ENCODE peak calls at places on chromosome 7, in four cellular contexts. B is lower lobe of right lung, E is ascending aorta, G is BE2C. F is an unnamed sample.

GRCh38 chr7:159328096-159328495 is 183.4 kb upstream of the VIPR2 start:
- DNase-seq in B (no peak), E (no peak), G (no peak), F (no peak)

GRCh38 chr7:93115796-93116195 is 2.0 kb downstream of the SAMD9 start:
- DNase-seq in B (no peak), E (no peak), G (no peak), F (no peak)

GRCh38 chr7:30659312-30659711 is 22.9 kb downstream of the CRHR2 start:
- DNase-seq in B (no peak), E (no peak), G (peak), F (no peak)

GRCh38 chr7:148153611-148154010 is 437.0 kb upstream of the C7orf33 start:
- DNase-seq in B (peak), E (no peak), G (peak), F (no peak)

GRCh38 chr7:343864-344607 is 54.1 kb downstream of the FOXL3 start:
- DNase-seq in B (no peak), E (no peak), G (no peak), F (no peak)

GRCh38 chr7:55019329-55019690 is 493 bp downstream of the EGFR start:
- DNase-seq in B (peak), E (no peak), G (peak), F (no peak)

GRCh38 chr7:143369678-143370651 is 7.5 kb upstream of the FAM131B start:
- DNase-seq in B (no peak), E (no peak), G (no peak), F (no peak)

GRCh38 chr7:113710310-113711106 is 208.3 kb downstream of the PPP1R3A start:
- DNase-seq in B (no peak), E (no peak), G (peak), F (peak)

GRCh38 chr7:142795339-142795863 is 24.6 kb downstream of the PRSS2 start:
- DNase-seq in B (no peak), E (no peak), G (no peak), F (no peak)

GRCh38 chr7:137669706-137670105 is 177.1 kb downstream of the DGKI start:
- DNase-seq in B (no peak), E (no peak), G (no peak), F (no peak)

GRCh38 chr7:128347573-128348147 is 4.0 kb upstream of the RBM28 start:
- DNase-seq in B (peak), E (no peak), G (peak), F (peak)
- TF ChIP-seq CTCF in B (peak), E (peak), G (peak), F (peak)

GRCh38 chr7:122675011-122675410 is 23.9 kb downstream of the RNF133 start:
- DNase-seq in B (no peak), E (no peak), G (no peak), F (no peak)

GRCh38 chr7:122676466-122676865 is 22.5 kb downstream of the RNF133 start:
- DNase-seq in B (no peak), E (no peak), G (no peak), F (no peak)

GRCh38 chr7:122675621-122676020 is 23.3 kb downstream of the RNF133 start:
- DNase-seq in B (no peak), E (no peak), G (no peak), F (no peak)

GRCh38 chr7:122673951-122674350 is 25.0 kb downstream of the RNF133 start:
- DNase-seq in B (no peak), E (no peak), G (no peak), F (no peak)

GRCh38 chr7:122674502-122674901 is 24.4 kb downstream of the RNF133 start:
- DNase-seq in B (no peak), E (no peak), G (no peak), F (no peak)
- TF ChIP-seq CTCF in B (no peak), E (no peak), G (no peak), F (no peak)

DNA sequence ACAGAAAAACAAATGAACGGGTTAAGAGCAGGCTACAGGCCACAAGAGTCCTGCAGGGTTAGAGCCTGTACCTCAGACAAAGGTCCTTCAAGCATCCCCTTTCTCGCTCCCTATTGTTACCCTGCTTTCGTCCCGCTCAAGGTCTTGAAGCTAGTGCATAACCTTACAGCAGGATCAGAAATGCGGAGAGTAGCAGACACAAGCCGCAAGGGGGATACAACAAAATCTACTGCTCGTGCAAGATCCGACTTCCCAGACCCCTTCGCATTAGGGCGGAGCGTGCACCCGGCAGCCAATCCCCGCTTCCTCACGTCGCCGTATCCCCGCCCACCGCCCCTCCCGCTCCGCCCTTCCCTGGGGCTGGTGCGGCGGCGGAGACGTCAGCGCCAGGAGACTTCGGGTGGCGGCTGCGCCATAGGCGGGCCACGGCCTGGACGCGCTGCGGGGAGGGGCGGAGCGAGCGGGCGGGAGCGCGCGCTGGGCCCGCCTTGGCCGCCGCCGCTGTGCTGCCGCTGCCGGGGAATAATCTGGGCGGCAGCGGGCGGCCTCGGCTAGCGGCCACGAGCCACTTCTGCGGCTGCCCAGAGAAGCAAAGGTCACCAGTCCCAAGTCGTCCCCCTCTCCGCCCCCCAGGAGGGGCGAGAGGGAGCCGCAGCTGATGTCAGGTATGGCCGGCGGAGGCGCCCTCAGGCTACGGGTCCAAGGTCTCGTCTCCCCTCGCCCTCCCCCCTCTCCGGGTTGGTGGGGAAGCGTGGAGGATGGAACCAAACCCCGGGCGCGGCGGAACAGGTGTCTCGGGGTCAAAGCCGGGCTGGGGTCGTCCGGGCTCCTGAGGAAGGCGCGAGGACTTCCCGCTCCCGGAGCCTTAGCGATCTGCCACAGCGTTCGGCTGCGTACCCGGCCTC is at the start of gene C1GALT1:
- DNase-seq in B (peak), E (peak), G (peak), F (peak)
- TF ChIP-seq CTCF in B (peak), E (peak), G (peak), F (peak)

GRCh38 chr7:99665312-99665759 is 14.5 kb downstream of the CYP3A5 start:
- DNase-seq in B (no peak), E (no peak), G (no peak), F (no peak)
- TF ChIP-seq CTCF in B (no peak), E (no peak), G (no peak), F (no peak)

DNA sequence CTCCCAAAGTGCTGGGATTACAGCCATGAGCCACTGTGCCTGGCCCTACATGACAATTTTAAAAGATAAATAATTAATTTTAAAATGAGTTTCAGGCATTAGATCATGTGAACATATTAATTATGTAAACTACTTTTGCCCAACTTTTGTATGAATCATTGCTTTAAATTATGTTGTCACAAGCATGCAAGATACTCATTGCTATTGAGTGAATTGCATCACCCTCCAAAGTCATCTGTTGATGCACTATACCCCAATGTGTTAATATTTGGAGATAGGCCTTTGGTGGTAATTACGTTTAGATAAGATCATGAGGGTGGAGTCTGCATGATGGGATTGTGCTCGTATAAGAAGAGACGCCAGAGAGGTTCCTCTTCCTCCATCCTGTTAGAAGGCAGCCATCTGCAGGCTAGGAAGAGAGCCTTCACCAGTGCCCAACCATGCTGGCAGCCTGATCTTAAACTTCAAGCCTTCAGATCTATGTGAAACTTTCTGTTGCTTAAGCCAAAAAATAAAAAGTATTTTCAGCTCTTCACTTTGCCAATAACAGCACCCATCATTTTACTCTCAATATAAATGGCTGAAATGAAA is 95.2 kb upstream of the MAGI2 start:
- DNase-seq in B (no peak), E (no peak), G (no peak), F (no peak)
- TF ChIP-seq CTCF in B (no peak), E (no peak), G (peak), F (no peak)

GRCh38 chr7:102300643-102301211 is 14.1 kb downstream of the SH2B2 start:
- DNase-seq in B (no peak), E (no peak), G (peak), F (peak)
- TF ChIP-seq CTCF in B (no peak), E (peak), G (no peak), F (no peak)